ENCODE peak calls at places on chromosomes 3 and 15, in seven cellular contexts. Q, F, G, E, T, N and V are unnamed samples.

GRCh38 chr3:196741401-196741761 is 1.7 kb downstream of the PAK2 start:
- DNase-seq in G (no peak), F (no peak), Q (no peak), N (no peak), T (no peak), E (no peak), V (no peak)

GRCh38 chr3:149967067-149967685 is 3.5 kb downstream of the PFN2 start:
- DNase-seq in F (no peak), G (peak), T (no peak), N (peak), E (no peak), Q (no peak), V (no peak)

GRCh38 chr3:166390303-166390702 is 553.1 kb upstream of the BCHE start:
- DNase-seq in F (no peak), Q (no peak), N (no peak), T (no peak), G (no peak), E (no peak), V (no peak)

GRCh38 chr15:76588811-76589747 is 252.5 kb downstream of the ISL2 start:
- DNase-seq in F (no peak), T (no peak), N (no peak), E (no peak), G (no peak), Q (no peak), V (no peak)

GRCh38 chr15:26842391-26842790 is 24.5 kb upstream of the GABRA5 start:
- DNase-seq in E (no peak), N (no peak), T (no peak), F (no peak), G (no peak), Q (no peak), V (peak)

GRCh38 chr15:66702770-66703539 is 919 bp downstream of the SMAD6 start:
- DNase-seq in T (no peak), F (no peak), G (no peak), Q (peak), N (no peak), E (no peak), V (no peak)

GRCh38 chr15:63086967-63087366 is 34.7 kb upstream of the LACTB start:
- DNase-seq in Q (no peak), G (no peak), N (no peak), E (no peak), T (no peak), F (no peak), V (no peak)

GRCh38 chr15:48627260-48627969 is 18.1 kb downstream of the FBN1 start:
- DNase-seq in T (no peak), G (peak), F (no peak), E (no peak), Q (no peak), N (no peak), V (no peak)

GRCh38 chr3:12356175-12356574 is 67.3 kb downstream of the PPARG start:
- DNase-seq in N (no peak), T (no peak), Q (no peak), E (no peak), F (no peak), G (no peak), V (no peak)

GRCh38 chr3:77079988-77080585 is 40.2 kb downstream of the ROBO2 start:
- DNase-seq in E (no peak), N (no peak), T (no peak), G (no peak), Q (no peak), F (no peak), V (peak)

GRCh38 chr3:99808163-99808794 is 9.4 kb upstream of the CMSS1 start:
- DNase-seq in Q (peak), G (peak), T (peak), F (no peak), E (peak), N (peak), V (peak)

GRCh38 chr15:71662306-71662705 is 148.0 kb upstream of the NR2E3 start:
- DNase-seq in N (no peak), F (no peak), G (no peak), Q (no peak), T (no peak), E (no peak), V (no peak)

GRCh38 chr15:41971893-41972340 is 440 bp downstream of the EHD4 start:
- DNase-seq in E (no peak), T (no peak), N (no peak), G (peak), Q (peak), F (no peak), V (no peak)

GRCh38 chr3:159844383-159844730 is 144.3 kb upstream of the IL12A start:
- DNase-seq in T (no peak), G (no peak), F (no peak), N (no peak), E (peak), Q (no peak), V (no peak)

GRCh38 chr3:50321146-50321843 is 1.2 kb downstream of the HYAL2 start:
- DNase-seq in F (peak), N (peak), Q (peak), T (peak), G (peak), E (peak), V (no peak)

GRCh38 chr3:109224333-109224732 is 87.8 kb downstream of the C3orf85 start:
- DNase-seq in E (no peak), Q (no peak), F (no peak), T (no peak), N (no peak), G (peak), V (peak)

GRCh38 chr3:139113231-139113749 is 68.6 kb upstream of the PRR23C start:
- DNase-seq in F (no peak), E (no peak), Q (no peak), N (no peak), G (no peak), T (no peak), V (peak)

GRCh38 chr15:58467121-58467721 is 35.4 kb downstream of the LIPC start:
- DNase-seq in E (no peak), F (no peak), G (no peak), N (no peak), T (no peak), Q (no peak), V (peak)

GRCh38 chr3:124298951-124299350 is 307.0 kb upstream of the ROPN1 start:
- DNase-seq in N (no peak), Q (no peak), T (no peak), E (no peak), G (no peak), F (no peak), V (peak)

GRCh38 chr3:98903705-98904481 is 2.4 kb upstream of the DCBLD2 start:
- DNase-seq in F (no peak), Q (no peak), T (no peak), N (no peak), E (no peak), G (no peak), V (no peak)

GRCh38 chr15:29018406-29018805 is 132.6 kb downstream of the APBA2 start:
- DNase-seq in N (no peak), E (no peak), T (no peak), G (no peak), Q (no peak), F (no peak), V (no peak)

GRCh38 chr3:137347132-137347531 is 389.3 kb downstream of the IL20RB start:
- DNase-seq in F (no peak), N (no peak), T (no peak), E (no peak), G (no peak), Q (no peak), V (no peak)

GRCh38 chr3:72976182-72976825 is 20.3 kb upstream of the PPP4R2 start:
- DNase-seq in T (no peak), E (no peak), G (no peak), F (no peak), Q (no peak), N (no peak), V (no peak)

GRCh38 chr3:71107926-71108325 is 475.6 kb downstream of the FOXP1 start:
- DNase-seq in N (no peak), T (no peak), G (no peak), Q (no peak), F (no peak), E (no peak), V (no peak)

GRCh38 chr15:25674948-25675347 is 188.2 kb downstream of the ATP10A start:
- DNase-seq in F (no peak), G (no peak), N (no peak), E (no peak), Q (no peak), T (no peak), V (no peak)

GRCh38 chr3:8651418-8652322 is 7.1 kb upstream of the SSUH2 start:
- DNase-seq in F (no peak), E (no peak), N (no peak), G (no peak), T (no peak), Q (no peak), V (no peak)

GRCh38 chr3:10556312-10556711 is 50.9 kb upstream of the ATP2B2 start:
- DNase-seq in F (no peak), Q (no peak), E (no peak), G (no peak), N (no peak), T (no peak), V (peak)

GRCh38 chr3:139339219-139339906 is 4.5 kb upstream of the MRPS22 start:
- DNase-seq in G (no peak), N (no peak), T (no peak), E (no peak), Q (no peak), F (no peak), V (no peak)

GRCh38 chr15:67267951-67268941 is 13.7 kb downstream of the IQCH start:
- DNase-seq in G (no peak), F (no peak), T (no peak), N (no peak), Q (no peak), E (no peak), V (no peak)